ENCODE peak calls at places on chromosomes 6 and 20, in eight cellular contexts. One of them, this sample, is unnamed.

GRCh38 chr6:157800420-157801237 is 22.4 kb upstream of the SNX9 start:
- DNase-seq in choroid plexus epithelial cell: peak
- DNase-seq in GF-D8: no peak
- DNase-seq in cardiac fibroblast: peak
- DNase-seq in heart left ventricle: no peak
- DNase-seq in AG09309: peak
- DNase-seq in M059J: peak
- DNase-seq in EH: peak
- DNase-seq in this sample: peak

GRCh38 chr6:106890447-106890846 is 84.1 kb downstream of the CD24 start:
- DNase-seq in choroid plexus epithelial cell: no peak
- DNase-seq in GF-D8: no peak
- DNase-seq in cardiac fibroblast: no peak
- DNase-seq in heart left ventricle: no peak
- DNase-seq in AG09309: no peak
- DNase-seq in M059J: no peak
- DNase-seq in EH: no peak
- DNase-seq in this sample: no peak

GRCh38 chr20:62030834-62031434 is 34.7 kb downstream of the TAF4 start:
- DNase-seq in choroid plexus epithelial cell: no peak
- DNase-seq in GF-D8: no peak
- DNase-seq in cardiac fibroblast: no peak
- DNase-seq in heart left ventricle: peak
- DNase-seq in AG09309: no peak
- DNase-seq in M059J: no peak
- DNase-seq in EH: no peak
- DNase-seq in this sample: no peak

GRCh38 chr20:41003143-41003932 is 25.3 kb upstream of the TOP1 start:
- DNase-seq in choroid plexus epithelial cell: peak
- DNase-seq in GF-D8: peak
- DNase-seq in cardiac fibroblast: peak
- DNase-seq in heart left ventricle: peak
- DNase-seq in AG09309: peak
- DNase-seq in M059J: peak
- DNase-seq in EH: peak
- DNase-seq in this sample: peak

GRCh38 chr6:24692003-24692402 is 25.1 kb downstream of the ACOT13 start:
- DNase-seq in choroid plexus epithelial cell: no peak
- DNase-seq in GF-D8: no peak
- DNase-seq in cardiac fibroblast: peak
- DNase-seq in heart left ventricle: no peak
- DNase-seq in AG09309: no peak
- DNase-seq in M059J: no peak
- DNase-seq in EH: no peak
- DNase-seq in this sample: no peak

GRCh38 chr6:52365871-52366540 is 4.1 kb downstream of the PAQR8 start:
- DNase-seq in choroid plexus epithelial cell: peak
- DNase-seq in GF-D8: no peak
- DNase-seq in cardiac fibroblast: peak
- DNase-seq in heart left ventricle: no peak
- DNase-seq in AG09309: no peak
- DNase-seq in M059J: no peak
- DNase-seq in EH: peak
- DNase-seq in this sample: no peak

GRCh38 chr6:56370591-56371198 is 123.3 kb upstream of the COL21A1 start:
- DNase-seq in choroid plexus epithelial cell: peak
- DNase-seq in GF-D8: no peak
- DNase-seq in cardiac fibroblast: peak
- DNase-seq in heart left ventricle: peak
- DNase-seq in AG09309: peak
- DNase-seq in M059J: peak
- DNase-seq in EH: peak
- DNase-seq in this sample: no peak

GRCh38 chr20:4916991-4917881 is 84.1 kb downstream of the SLC23A2 start:
- DNase-seq in choroid plexus epithelial cell: peak
- DNase-seq in GF-D8: no peak
- DNase-seq in cardiac fibroblast: peak
- DNase-seq in heart left ventricle: no peak
- DNase-seq in AG09309: no peak
- DNase-seq in M059J: peak
- DNase-seq in EH: peak
- DNase-seq in this sample: no peak

GRCh38 chr20:49705358-49705757 is 8.3 kb downstream of the B4GALT5 start:
- DNase-seq in choroid plexus epithelial cell: no peak
- DNase-seq in GF-D8: no peak
- DNase-seq in cardiac fibroblast: no peak
- DNase-seq in heart left ventricle: no peak
- DNase-seq in AG09309: no peak
- DNase-seq in M059J: no peak
- DNase-seq in EH: no peak
- DNase-seq in this sample: no peak

GRCh38 chr6:31098449-31098938 is 13.9 kb downstream of the C6orf15 start:
- DNase-seq in choroid plexus epithelial cell: peak
- DNase-seq in GF-D8: no peak
- DNase-seq in cardiac fibroblast: no peak
- DNase-seq in heart left ventricle: no peak
- DNase-seq in AG09309: no peak
- DNase-seq in M059J: no peak
- DNase-seq in EH: no peak
- DNase-seq in this sample: no peak

GRCh38 chr6:154613137-154613676 is 102.7 kb upstream of the CNKSR3 start:
- DNase-seq in choroid plexus epithelial cell: peak
- DNase-seq in GF-D8: no peak
- DNase-seq in cardiac fibroblast: peak
- DNase-seq in heart left ventricle: no peak
- DNase-seq in AG09309: peak
- DNase-seq in M059J: peak
- DNase-seq in EH: peak
- DNase-seq in this sample: peak

GRCh38 chr6:132814716-132815570 is 574 bp downstream of the RPS12 start:
- DNase-seq in choroid plexus epithelial cell: no peak
- DNase-seq in GF-D8: no peak
- DNase-seq in cardiac fibroblast: peak
- DNase-seq in heart left ventricle: no peak
- DNase-seq in AG09309: no peak
- DNase-seq in M059J: peak
- DNase-seq in EH: peak
- DNase-seq in this sample: no peak

GRCh38 chr6:130674604-130675003 is 152.6 kb upstream of the SMLR1 start:
- DNase-seq in choroid plexus epithelial cell: peak
- DNase-seq in GF-D8: no peak
- DNase-seq in cardiac fibroblast: peak
- DNase-seq in heart left ventricle: no peak
- DNase-seq in AG09309: no peak
- DNase-seq in M059J: peak
- DNase-seq in EH: peak
- DNase-seq in this sample: no peak

GRCh38 chr6:157259443-157259842 is 63.9 kb downstream of the TMEM242 start:
- DNase-seq in choroid plexus epithelial cell: no peak
- DNase-seq in GF-D8: no peak
- DNase-seq in cardiac fibroblast: no peak
- DNase-seq in heart left ventricle: no peak
- DNase-seq in AG09309: no peak
- DNase-seq in M059J: no peak
- DNase-seq in EH: no peak
- DNase-seq in this sample: no peak

GRCh38 chr6:118669561-118669960 is 18.2 kb upstream of the CEP85L start:
- DNase-seq in choroid plexus epithelial cell: no peak
- DNase-seq in GF-D8: no peak
- DNase-seq in cardiac fibroblast: no peak
- DNase-seq in heart left ventricle: no peak
- DNase-seq in AG09309: no peak
- DNase-seq in M059J: no peak
- DNase-seq in EH: no peak
- DNase-seq in this sample: no peak

GRCh38 chr6:13189710-13190109 is 138.6 kb downstream of the TBC1D7 start:
- DNase-seq in choroid plexus epithelial cell: no peak
- DNase-seq in GF-D8: no peak
- DNase-seq in cardiac fibroblast: no peak
- DNase-seq in heart left ventricle: no peak
- DNase-seq in AG09309: no peak
- DNase-seq in M059J: no peak
- DNase-seq in EH: no peak
- DNase-seq in this sample: no peak

GRCh38 chr20:25706793-25707192 is 10.1 kb upstream of the ZNF337 start:
- DNase-seq in choroid plexus epithelial cell: no peak
- DNase-seq in GF-D8: no peak
- DNase-seq in cardiac fibroblast: no peak
- DNase-seq in heart left ventricle: no peak
- DNase-seq in AG09309: no peak
- DNase-seq in M059J: no peak
- DNase-seq in EH: no peak
- DNase-seq in this sample: no peak

GRCh38 chr6:125252891-125253290 is 48.9 kb downstream of the HDDC2 start:
- DNase-seq in choroid plexus epithelial cell: no peak
- DNase-seq in GF-D8: no peak
- DNase-seq in cardiac fibroblast: no peak
- DNase-seq in heart left ventricle: no peak
- DNase-seq in AG09309: no peak
- DNase-seq in M059J: peak
- DNase-seq in EH: peak
- DNase-seq in this sample: peak

GRCh38 chr6:29925341-29926080 is 16.8 kb upstream of the HLA-A start:
- DNase-seq in choroid plexus epithelial cell: no peak
- DNase-seq in GF-D8: no peak
- DNase-seq in cardiac fibroblast: no peak
- DNase-seq in heart left ventricle: no peak
- DNase-seq in AG09309: no peak
- DNase-seq in M059J: no peak
- DNase-seq in EH: no peak
- DNase-seq in this sample: no peak

GRCh38 chr6:28212510-28213212 is 12.4 kb upstream of the ZSCAN9 start:
- DNase-seq in choroid plexus epithelial cell: peak
- DNase-seq in GF-D8: peak
- DNase-seq in cardiac fibroblast: peak
- DNase-seq in heart left ventricle: no peak
- DNase-seq in AG09309: peak
- DNase-seq in M059J: peak
- DNase-seq in EH: peak
- DNase-seq in this sample: peak

This sample was measured in hepatic stellate cell.